ENCODE peak calls at places on chromosome X, in six cellular contexts. V is HS-5; A is activated CD4-positive, alpha-beta memory T cell treated with anti-CD3 and anti-CD28 coated beads, Interleukin-2, amount 10 ng/mL, durations not matched to agents 7 days and 5 days; Y is WERI-Rb-1; N is B cell; H is activated CD4-positive, alpha-beta T cell treated with anti-CD3 and anti-CD28 coated beads, Interleukin-2, amount 10 ng/mL, durations not matched to agents 24 days and 14 days. E is an unnamed sample.

GRCh38 chrX:68934922-68935321 is 106.1 kb downstream of the EFNB1 start:
- DNase-seq in N (no peak), H (no peak), A (no peak), V (no peak), Y (no peak), E (no peak)

GRCh38 chrX:153922932-153923857 is 2.9 kb downstream of the ARHGAP4 start:
- DNase-seq in A (no peak), N (no peak), V (no peak), Y (peak; percentile 91), H (peak; percentile 60), E (no peak)

GRCh38 chrX:39491548-39492297 is 606.0 kb downstream of the BCOR start:
- DNase-seq in H (peak; percentile 82), A (peak; percentile 41), Y (peak; percentile 45), N (peak; percentile 54), V (no peak), E (peak; percentile 7)

GRCh38 chrX:136183917-136184316 is 36.6 kb downstream of the FHL1 start:
- DNase-seq in N (no peak), H (no peak), Y (no peak), V (no peak), A (no peak), E (no peak)

GRCh38 chrX:78708171-78708570 is 39.3 kb upstream of the LPAR4 start:
- DNase-seq in V (no peak), N (no peak), H (no peak), Y (peak; percentile 11), A (no peak), E (no peak)

GRCh38 chrX:103367502-103367901 is 8.8 kb upstream of the BEX3 start:
- DNase-seq in A (no peak), H (no peak), Y (no peak), V (no peak), N (no peak), E (no peak)

GRCh38 chrX:16711219-16712115 is 1.0 kb downstream of the CTPS2 start:
- DNase-seq in V (no peak), Y (peak; percentile 12), A (no peak), H (peak; percentile 54), N (peak; percentile 40), E (no peak)

GRCh38 chrX:20311505-20311904 is 44.8 kb upstream of the RPS6KA3 start:
- DNase-seq in N (no peak), H (no peak), A (no peak), V (no peak), Y (no peak), E (no peak)

GRCh38 chrX:153526040-153526439 is 8.6 kb downstream of the ATP2B3 start:
- DNase-seq in H (no peak), Y (peak; percentile 83), A (no peak), V (no peak), N (no peak), E (no peak)

GRCh38 chrX:119194631-119195030 is 41.5 kb upstream of the PGRMC1 start:
- DNase-seq in A (no peak), H (no peak), Y (no peak), N (no peak), V (no peak), E (no peak)

GRCh38 chrX:53458082-53458481 is 23.9 kb upstream of the HSD17B10 start:
- DNase-seq in V (no peak), A (no peak), H (no peak), Y (no peak), N (no peak), E (no peak)

GRCh38 chrX:118271770-118272169 is 74.1 kb upstream of the WDR44 start:
- DNase-seq in H (no peak), N (no peak), V (no peak), Y (no peak), A (no peak), E (no peak)

GRCh38 chrX:97898798-97899197 is 1015.1 kb downstream of the RPA4 start:
- DNase-seq in H (no peak), V (no peak), Y (no peak), N (no peak), A (no peak), E (no peak)